ENCODE peak calls at places on chromosomes 11 and 22, in ten cellular contexts. W is heart left ventricle; O is A549; F is kidney; E is fibroblast of lung; K is brain microvascular endothelial cell; J is right lobe of liver; Y is CD4-positive, CD25-positive, alpha-beta regulatory T cell; S is aorta; V is right atrium auricular region. Q is an unnamed sample.

GRCh38 chr11:127493330-127493729 is 492.8 kb upstream of the KIRREL3 start:
- DNase-seq in V (no peak), K (peak), E (peak), W (no peak), J (no peak), S (no peak), F (no peak), Y (no peak), O (peak), Q (no peak)

GRCh38 chr11:64990222-64990918 is 6.4 kb downstream of the BATF2 start:
- DNase-seq in S (peak), F (peak), K (peak), V (peak), O (no peak), Y (no peak), W (peak), E (peak), J (peak), Q (no peak)

GRCh38 chr11:88569342-88569741 is 231.8 kb upstream of the CTSC start:
- DNase-seq in F (no peak), Y (no peak), J (no peak), E (no peak), K (no peak), O (no peak), W (no peak), S (no peak), V (no peak), Q (no peak)

GRCh38 chr11:69014084-69014935 is 1.3 kb upstream of the MRGPRF start:
- DNase-seq in W (peak), K (no peak), V (no peak), J (no peak), E (peak), F (peak), Y (no peak), O (no peak), S (peak), Q (no peak)

GRCh38 chr11:65357856-65358356 is 3.4 kb downstream of the TIGD3 start:
- DNase-seq in J (peak), S (no peak), O (no peak), K (no peak), Y (no peak), E (no peak), V (no peak), W (peak), F (peak), Q (no peak)

GRCh38 chr22:35437038-35437437 is 37.1 kb downstream of the MCM5 start:
- DNase-seq in O (peak), Y (no peak), W (no peak), V (no peak), K (no peak), E (no peak), F (no peak), S (no peak), J (no peak), Q (no peak)

GRCh38 chr22:29269230-29269604 is 1.1 kb downstream of the EWSR1 start:
- DNase-seq in K (no peak), W (no peak), Y (no peak), J (no peak), O (no peak), E (no peak), S (no peak), F (no peak), V (peak), Q (no peak)

GRCh38 chr22:30040499-30041055 is 39.7 kb upstream of the HORMAD2 start:
- DNase-seq in E (no peak), W (no peak), S (no peak), O (no peak), F (peak), K (no peak), Y (no peak), V (peak), J (no peak), Q (no peak)

GRCh38 chr11:57311109-57311936 is 13.4 kb downstream of the TNKS1BP1 start:
- DNase-seq in S (peak), V (peak), Y (peak), J (peak), F (peak), O (peak), K (peak), E (peak), W (peak), Q (peak)

GRCh38 chr11:119750056-119750455 is 21.1 kb upstream of the NECTIN1 start:
- DNase-seq in E (no peak), Y (no peak), F (no peak), J (no peak), K (no peak), W (no peak), S (no peak), O (no peak), V (no peak), Q (no peak)

GRCh38 chr11:86818466-86819282 is 18.3 kb downstream of the PRSS23 start:
- DNase-seq in O (peak), Y (peak), E (peak), V (no peak), W (no peak), F (no peak), S (no peak), K (no peak), J (no peak), Q (no peak)

GRCh38 chr11:76782526-76783293 is 446 bp upstream of the TSKU start:
- DNase-seq in F (peak), O (peak), E (peak), V (peak), W (peak), Y (no peak), S (peak), J (peak), K (peak), Q (peak)

GRCh38 chr11:59756845-59757244 is 1.7 kb downstream of the STX3 start:
- DNase-seq in S (no peak), O (peak), J (no peak), F (no peak), Y (no peak), V (no peak), E (peak), W (no peak), K (peak), Q (peak)

GRCh38 chr22:41642711-41643110 is 21.6 kb downstream of the XRCC6 start:
- DNase-seq in F (no peak), E (peak), W (no peak), K (no peak), J (no peak), S (no peak), V (no peak), O (no peak), Y (no peak), Q (no peak)

GRCh38 chr11:47182380-47182779 is 3.9 kb downstream of the PACSIN3 start:
- DNase-seq in W (no peak), J (no peak), K (no peak), O (no peak), F (no peak), S (no peak), V (no peak), Y (no peak), E (no peak), Q (no peak)

GRCh38 chr11:6402561-6402981 is 12.3 kb downstream of the SMPD1 start:
- DNase-seq in V (no peak), J (no peak), F (no peak), W (no peak), S (no peak), K (no peak), O (no peak), E (peak), Y (peak), Q (no peak)

GRCh38 chr22:42365337-42365865 is 66.8 kb downstream of the NFAM1 start:
- DNase-seq in W (no peak), V (peak), F (no peak), S (no peak), K (no peak), J (no peak), O (no peak), Y (no peak), E (peak), Q (no peak)

GRCh38 chr22:31846161-31847115 is 92.6 kb downstream of the DEPDC5 start:
- DNase-seq in F (no peak), J (no peak), O (peak), S (no peak), W (no peak), K (peak), Y (no peak), V (no peak), E (peak), Q (no peak)

GRCh38 chr11:2444301-2445106 is at the start of the genes KCNQ1 and TRPM5:
- DNase-seq in V (no peak), F (peak), Y (peak), W (peak), K (no peak), O (peak), E (no peak), J (peak), S (peak), Q (peak)

GRCh38 chr11:2515401-2516275 is 70.8 kb downstream of the KCNQ1 start:
- DNase-seq in S (peak), O (no peak), E (no peak), V (peak), J (peak), F (peak), Y (no peak), K (no peak), W (peak), Q (peak)

GRCh38 chr11:46560300-46561025 is 33.4 kb downstream of the AMBRA1 start:
- DNase-seq in W (no peak), O (no peak), F (no peak), J (no peak), S (no peak), V (no peak), Y (peak), E (peak), K (no peak), Q (no peak)

GRCh38 chr11:119722281-119722794 is 6.7 kb downstream of the NECTIN1 start:
- DNase-seq in V (no peak), W (no peak), F (no peak), S (no peak), J (no peak), E (no peak), Y (no peak), K (no peak), O (no peak), Q (peak)

GRCh38 chr11:93249437-93250210 is 51.8 kb upstream of the SLC36A4 start:
- DNase-seq in V (no peak), W (no peak), S (no peak), O (no peak), J (no peak), Y (no peak), E (peak), F (no peak), K (no peak), Q (no peak)

GRCh38 chr22:33842421-33843094 is 77.7 kb downstream of the LARGE1 start:
- DNase-seq in Y (no peak), O (no peak), S (no peak), F (no peak), K (no peak), J (no peak), V (no peak), W (no peak), E (no peak), Q (no peak)

GRCh38 chr11:74139151-74139918 is 31.5 kb downstream of the C2CD3 start:
- DNase-seq in K (no peak), V (no peak), Y (no peak), F (no peak), J (no peak), O (peak), E (peak), S (no peak), W (no peak), Q (no peak)

GRCh38 chr11:63613517-63614135 is 607 bp downstream of the PLAAT3 start:
- DNase-seq in J (peak), F (peak), V (peak), S (peak), K (no peak), E (no peak), O (peak), Y (peak), W (peak), Q (peak)

GRCh38 chr11:127680146-127680545 is 679.6 kb upstream of the KIRREL3 start:
- DNase-seq in J (no peak), S (no peak), V (no peak), E (no peak), Y (no peak), W (no peak), O (no peak), F (no peak), K (no peak), Q (no peak)

GRCh38 chr11:86440305-86440716 is 65.6 kb downstream of the CCDC81 start:
- DNase-seq in E (peak), Y (no peak), F (no peak), O (no peak), K (peak), J (no peak), W (peak), S (peak), V (peak), Q (no peak)

GRCh38 chr11:118690553-118691304 is 11.3 kb upstream of the TREH start:
- DNase-seq in Y (no peak), S (no peak), J (no peak), E (no peak), O (no peak), K (no peak), F (no peak), W (no peak), V (no peak), Q (no peak)

GRCh38 chr11:20464566-20464965 is 77.0 kb downstream of the PRMT3 start:
- DNase-seq in O (no peak), F (no peak), E (no peak), K (no peak), S (no peak), Y (no peak), V (no peak), J (no peak), W (no peak), Q (no peak)

DNA sequence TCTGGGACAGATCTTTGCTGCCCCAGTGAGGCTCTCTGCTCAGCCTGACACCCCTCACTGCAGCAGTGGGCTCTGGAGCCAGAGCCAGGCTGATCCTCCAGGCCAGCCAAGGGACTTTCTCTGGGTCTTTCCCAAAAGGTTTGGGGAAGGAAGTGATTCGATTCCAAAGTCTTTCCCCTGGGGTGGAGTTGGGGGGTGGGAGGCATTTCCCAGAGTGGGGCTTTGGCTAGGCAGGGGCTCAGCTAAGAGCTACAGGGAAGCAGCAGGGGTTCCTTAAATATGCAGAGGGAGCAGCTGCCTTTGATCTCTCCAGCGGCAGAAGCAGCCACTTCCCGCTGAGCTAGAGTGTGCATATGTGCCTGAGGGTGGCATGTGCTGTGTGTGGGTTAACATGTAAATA is 192.9 kb downstream of the INSC start:
- DNase-seq in E (no peak), F (no peak), J (no peak), S (no peak), O (no peak), W (no peak), K (no peak), V (no peak), Y (no peak), Q (no peak)
- H3K27ac ChIP-seq in E (no peak), F (no peak), J (no peak), S (no peak), O (no peak), W (no peak), K (no peak), V (no peak), Y (no peak), Q (no peak)

GRCh38 chr11:123580557-123581275 is 73.7 kb downstream of the SCN3B start:
- DNase-seq in O (peak), E (peak), W (peak), S (peak), J (peak), K (peak), Y (peak), F (no peak), V (no peak), Q (peak)
- H3K27ac ChIP-seq in O (peak), E (no peak), W (no peak), S (no peak), J (no peak), K (no peak), Y (no peak), F (no peak), V (no peak), Q (no peak)

DNA sequence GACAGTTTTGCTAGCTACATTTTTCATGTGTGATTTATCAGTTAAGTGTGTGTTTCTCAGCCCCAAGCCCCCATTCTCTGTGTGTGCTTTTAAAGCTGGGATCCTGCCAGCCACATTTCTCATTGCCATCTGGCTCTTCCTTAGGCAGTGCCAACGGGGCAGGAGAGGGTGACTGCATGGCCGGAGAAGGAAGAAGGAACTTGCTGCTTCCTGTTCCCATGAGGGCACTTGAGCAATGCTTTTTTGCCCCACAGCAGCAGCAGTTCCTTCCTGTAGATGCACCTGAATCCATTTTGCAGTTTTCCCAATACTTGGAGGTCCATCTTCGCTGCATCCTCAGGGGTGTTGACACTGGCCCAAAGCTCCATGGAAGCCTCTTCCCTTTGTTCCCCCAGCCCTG is 37.5 kb downstream of the TNRC6B start:
- DNase-seq in O (no peak), Y (no peak), J (no peak), K (no peak), E (no peak), S (peak), F (no peak), W (peak), V (no peak), Q (no peak)
- H3K27ac ChIP-seq in O (no peak), Y (peak), J (no peak), K (no peak), E (no peak), S (no peak), F (no peak), W (no peak), V (no peak), Q (no peak)

GRCh38 chr11:132960273-132960672 is 572.0 kb downstream of the OPCML start:
- DNase-seq in J (no peak), E (no peak), O (no peak), K (no peak), V (no peak), Y (no peak), F (no peak), W (no peak), S (no peak), Q (no peak)

GRCh38 chr11:132961453-132961852 is 570.8 kb downstream of the OPCML start:
- DNase-seq in E (no peak), K (no peak), J (no peak), O (no peak), W (no peak), Y (no peak), S (no peak), F (no peak), V (no peak), Q (no peak)

GRCh38 chr11:132962026-132962425 is 570.3 kb downstream of the OPCML start:
- DNase-seq in W (no peak), S (no peak), Y (no peak), K (peak), J (no peak), E (peak), V (no peak), O (no peak), F (no peak), Q (no peak)

GRCh38 chr11:132959663-132960062 is 572.6 kb downstream of the OPCML start:
- DNase-seq in O (no peak), E (no peak), S (no peak), K (no peak), F (no peak), Y (no peak), J (no peak), V (no peak), W (no peak), Q (no peak)

GRCh38 chr11:132960679-132961078 is 571.6 kb downstream of the OPCML start:
- DNase-seq in F (no peak), V (no peak), J (no peak), Y (no peak), O (no peak), S (no peak), K (no peak), E (no peak), W (no peak), Q (no peak)
- H3K27ac ChIP-seq in F (no peak), V (no peak), J (no peak), Y (no peak), O (no peak), S (no peak), K (no peak), E (no peak), W (no peak), Q (no peak)

DNA sequence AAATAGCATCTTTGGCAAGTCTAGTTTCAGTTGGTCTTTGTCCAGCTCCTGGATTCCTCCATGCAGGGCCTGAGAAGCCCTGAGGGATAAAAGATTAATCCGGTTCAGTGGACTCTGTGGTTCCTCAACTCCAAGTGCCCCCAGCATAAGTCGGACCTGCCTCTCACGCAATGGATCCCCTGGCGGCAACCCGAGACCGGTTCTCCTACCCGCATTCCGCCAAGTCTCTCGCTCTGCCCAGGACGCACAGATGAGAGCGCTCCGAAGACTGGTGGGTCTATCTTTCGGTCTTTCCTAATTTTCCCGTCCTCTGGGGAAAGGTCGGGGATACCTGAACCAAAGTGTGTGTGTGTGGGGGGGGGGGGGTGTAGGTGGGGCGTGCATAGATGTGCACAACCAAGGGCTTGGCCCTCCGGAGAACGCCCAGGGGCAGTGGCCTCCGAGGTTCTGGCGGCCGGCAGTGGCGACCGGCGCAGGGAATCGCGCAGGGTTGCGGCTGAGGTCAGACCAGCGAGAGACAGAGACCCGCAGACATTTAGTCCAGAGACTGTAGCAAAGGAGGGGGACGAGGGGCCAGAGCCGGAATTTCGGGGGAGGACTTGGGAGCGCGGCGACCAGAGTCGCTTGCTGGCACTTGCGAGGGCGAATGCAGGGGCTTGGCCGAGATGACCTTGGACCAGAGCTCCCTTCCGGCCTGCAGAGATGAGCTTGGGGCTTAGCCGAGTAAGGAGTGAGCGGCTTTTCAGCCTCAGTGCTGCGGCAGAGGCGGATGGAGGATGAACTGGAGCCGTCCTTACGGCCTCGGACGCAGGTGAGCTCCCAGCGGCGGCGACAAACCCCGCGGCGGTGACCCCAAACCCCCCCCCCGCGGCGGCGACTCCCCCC is 712 bp upstream of the SLC2A11 start:
- DNase-seq in S (peak), W (peak), Y (no peak), V (no peak), J (peak), K (no peak), O (no peak), F (peak), E (peak), Q (peak)
- H3K27ac ChIP-seq in S (peak), W (peak), Y (peak), V (peak), J (peak), K (no peak), O (peak), F (peak), E (peak), Q (peak)

GRCh38 chr11:96221244-96222070 is 121.5 kb downstream of the MAML2 start:
- DNase-seq in O (no peak), W (no peak), S (no peak), J (no peak), V (no peak), K (no peak), Y (no peak), E (no peak), F (no peak), Q (no peak)
- H3K27ac ChIP-seq in O (peak), W (no peak), S (peak), J (no peak), V (no peak), K (no peak), Y (peak), E (no peak), F (no peak), Q (no peak)

DNA sequence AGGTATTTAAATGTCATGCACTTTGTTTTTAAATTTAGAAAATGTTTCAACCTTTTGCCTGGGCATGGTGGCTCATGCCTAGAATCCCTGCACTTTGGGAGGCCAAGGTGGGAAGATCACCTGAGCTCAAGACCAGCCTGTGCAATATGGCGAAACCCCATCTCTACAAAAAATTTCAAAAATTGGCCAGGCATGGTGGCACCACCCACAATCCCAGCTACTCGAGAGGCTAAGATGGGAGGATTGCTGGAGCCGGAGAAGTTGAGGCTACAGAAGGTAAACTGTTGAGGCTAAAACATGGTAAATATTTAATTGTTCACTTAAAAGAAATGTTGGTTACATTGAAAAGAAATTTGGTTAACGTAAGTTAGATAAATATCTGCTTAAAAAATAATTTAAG is 108.4 kb upstream of the IGLL5 start:
- DNase-seq in F (no peak), S (no peak), J (no peak), Y (no peak), W (no peak), K (no peak), E (no peak), O (no peak), V (no peak), Q (no peak)
- H3K27ac ChIP-seq in F (no peak), S (no peak), J (no peak), Y (no peak), W (no peak), K (no peak), E (no peak), O (no peak), V (no peak), Q (no peak)

GRCh38 chr11:27467181-27467913 is 5.2 kb downstream of the LGR4 start:
- DNase-seq in F (no peak), K (no peak), E (no peak), S (no peak), O (peak), Y (no peak), J (no peak), V (no peak), W (no peak), Q (no peak)
- H3K27ac ChIP-seq in F (peak), K (no peak), E (no peak), S (no peak), O (peak), Y (no peak), J (peak), V (no peak), W (no peak), Q (peak)

GRCh38 chr11:125214466-125215204 is 50.1 kb downstream of the PKNOX2 start:
- DNase-seq in Y (no peak), J (no peak), O (no peak), S (no peak), K (no peak), E (no peak), F (peak), W (peak), V (no peak), Q (no peak)
- H3K27ac ChIP-seq in Y (no peak), J (no peak), O (no peak), S (no peak), K (no peak), E (no peak), F (no peak), W (no peak), V (no peak), Q (no peak)

Q was measured in pancreas.